ENCODE peak calls at places on chromosomes 5 and 9, in four cellular contexts. F is CD4-positive, alpha-beta T cell; C is HCT116; I is chondrocyte. R is an unnamed sample.

GRCh38 chr9:70639853-70640814 is 225.7 kb upstream of the KLF9 start:
- DNase-seq in F (no peak), C (peak), I (no peak), R (no peak)

GRCh38 chr5:148687427-148687826 is 33.1 kb upstream of the HTR4 start:
- DNase-seq in F (no peak), C (peak), I (no peak), R (no peak)

GRCh38 chr5:175596818-175597217 is 61.1 kb upstream of the HRH2 start:
- DNase-seq in F (no peak), C (no peak), I (no peak), R (no peak)

GRCh38 chr5:159682623-159683022 is 233.7 kb upstream of the ADRA1B start:
- DNase-seq in F (no peak), C (peak), I (no peak), R (no peak)

GRCh38 chr5:603081-603998 is 8.8 kb upstream of the CEP72 start:
- DNase-seq in F (no peak), C (no peak), I (peak), R (no peak)

GRCh38 chr5:38265546-38266179 is 7.3 kb downstream of the EGFLAM start:
- DNase-seq in F (no peak), C (peak), I (no peak), R (peak)

GRCh38 chr9:120412425-120412951 is 167.5 kb downstream of the CDK5RAP2 start:
- DNase-seq in F (no peak), C (no peak), I (no peak), R (no peak)

GRCh38 chr9:96342553-96343245 is 40.7 kb upstream of the HSD17B3 start:
- DNase-seq in F (no peak), C (no peak), I (no peak), R (no peak)

GRCh38 chr5:111830333-111830732 is 73.3 kb upstream of the NREP start:
- DNase-seq in F (no peak), C (peak), I (no peak), R (no peak)

GRCh38 chr5:969421-969839 is 39.2 kb upstream of the NKD2 start:
- DNase-seq in F (no peak), C (no peak), I (no peak), R (no peak)

GRCh38 chr5:174459832-174460448 is 264.4 kb upstream of the MSX2 start:
- DNase-seq in F (no peak), C (no peak), I (no peak), R (no peak)

GRCh38 chr5:137563646-137564474 is 64.7 kb upstream of the SPOCK1 start:
- DNase-seq in F (no peak), C (no peak), I (no peak), R (no peak)

GRCh38 chr9:108842610-108843295 is 13.0 kb downstream of the ACTL7B start:
- DNase-seq in F (no peak), C (no peak), I (no peak), R (no peak)

GRCh38 chr5:115796656-115797055 is 19.8 kb downstream of the CDO1 start:
- DNase-seq in F (no peak), C (no peak), I (no peak), R (no peak)

GRCh38 chr9:7246917-7247538 is 489.3 kb downstream of the KDM4C start:
- DNase-seq in F (no peak), C (no peak), I (no peak), R (no peak)

GRCh38 chr5:14182761-14183160 is 39.6 kb downstream of the TRIO start:
- DNase-seq in F (no peak), C (no peak), I (no peak), R (no peak)

GRCh38 chr9:32180597-32180996 is 203.8 kb upstream of the ACO1 start:
- DNase-seq in F (no peak), C (no peak), I (no peak), R (no peak)

GRCh38 chr9:132144708-132145365 is 17.0 kb upstream of the NTNG2 start:
- DNase-seq in F (no peak), C (no peak), I (no peak), R (no peak)

GRCh38 chr5:82257247-82257646 is 20.9 kb downstream of the RPS23 start:
- DNase-seq in F (no peak), C (no peak), I (no peak), R (no peak)

GRCh38 chr5:39138892-39139291 is 64.7 kb upstream of the RICTOR start:
- DNase-seq in F (no peak), C (no peak), I (no peak), R (no peak)

GRCh38 chr5:110115485-110115884 is 425.8 kb downstream of the MAN2A1 start:
- DNase-seq in F (no peak), C (no peak), I (no peak), R (no peak)

GRCh38 chr5:30401479-30402058 is 791.9 kb upstream of the CDH6 start:
- DNase-seq in F (no peak), C (no peak), I (no peak), R (no peak)

GRCh38 chr5:65961644-65962043 is 35.3 kb downstream of the ERBIN start:
- DNase-seq in F (no peak), C (no peak), I (no peak), R (peak)

GRCh38 chr9:113380869-113381378 is 4.1 kb upstream of the HDHD3 start:
- DNase-seq in F (no peak), C (no peak), I (no peak), R (peak)

GRCh38 chr9:29129763-29130162 is 1556.5 kb upstream of the C9orf72 start:
- DNase-seq in F (no peak), C (no peak), I (no peak), R (no peak)

GRCh38 chr5:62308439-62308838 is 2.4 kb downstream of the KIF2A start:
- DNase-seq in F (no peak), C (no peak), I (no peak), R (no peak)

GRCh38 chr5:62305358-62305714 is 670 bp upstream of the KIF2A start:
- DNase-seq in F (no peak), C (no peak), I (no peak), R (no peak)

GRCh38 chr5:62306494-62307363 is 723 bp downstream of the KIF2A start:
- DNase-seq in F (peak), C (no peak), I (no peak), R (peak)

GRCh38 chr5:62307364-62307689 is 1.3 kb downstream of the KIF2A start:
- DNase-seq in F (no peak), C (no peak), I (no peak), R (no peak)

DNA sequence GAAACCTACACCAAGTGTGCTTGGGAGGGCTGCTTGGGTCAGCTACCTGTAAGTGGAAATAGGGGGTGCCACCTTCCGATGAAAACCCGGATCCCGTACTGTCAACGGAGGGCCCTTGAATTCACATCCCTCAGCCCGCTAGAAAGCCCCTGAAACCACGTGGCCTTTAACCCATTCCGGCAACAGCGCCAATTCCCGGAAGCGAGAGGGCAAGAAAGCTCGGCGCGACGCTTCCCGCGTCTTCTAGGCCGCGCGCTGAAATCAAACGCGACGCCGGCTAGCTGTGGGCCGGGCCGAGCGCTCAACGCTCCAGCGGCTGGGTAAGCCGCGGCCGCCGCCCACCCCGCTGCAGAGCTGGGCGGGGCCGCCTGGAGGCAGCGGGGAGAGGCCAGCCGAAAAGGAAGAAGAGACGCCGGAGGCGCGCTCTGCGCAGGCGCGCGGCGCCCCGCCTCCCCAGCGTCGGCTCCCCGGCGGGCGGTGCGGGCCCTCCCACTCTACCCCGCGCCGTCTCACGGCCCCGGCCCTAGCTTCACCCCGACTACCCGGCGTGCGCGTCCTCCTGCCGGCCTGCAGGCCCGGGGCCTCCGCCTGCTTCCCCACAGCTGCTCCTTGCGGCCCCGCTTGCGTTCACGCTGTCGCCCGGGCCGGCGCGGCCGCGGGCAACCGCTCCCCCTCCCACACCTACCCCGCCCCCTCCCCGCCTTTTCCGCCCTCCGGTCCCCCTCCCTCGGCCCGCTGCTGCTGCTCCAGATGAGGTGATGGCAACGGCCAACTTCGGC is at the start of gene KIF2A:
- DNase-seq in F (peak), C (peak), I (peak), R (peak)
- TF ChIP-seq CTCF in F (no peak), C (no peak), I (peak), R (no peak)

GRCh38 chr5:107668933-107669542 is 1.7 kb downstream of the EFNA5 start:
- DNase-seq in F (no peak), C (no peak), I (no peak), R (no peak)
- TF ChIP-seq CTCF in F (no peak), C (no peak), I (peak), R (no peak)

GRCh38 chr5:15992918-15993317 is 186.7 kb downstream of the MARCHF11 start:
- DNase-seq in F (no peak), C (no peak), I (no peak), R (no peak)
- TF ChIP-seq CTCF in F (no peak), C (no peak), I (peak), R (no peak)

DNA sequence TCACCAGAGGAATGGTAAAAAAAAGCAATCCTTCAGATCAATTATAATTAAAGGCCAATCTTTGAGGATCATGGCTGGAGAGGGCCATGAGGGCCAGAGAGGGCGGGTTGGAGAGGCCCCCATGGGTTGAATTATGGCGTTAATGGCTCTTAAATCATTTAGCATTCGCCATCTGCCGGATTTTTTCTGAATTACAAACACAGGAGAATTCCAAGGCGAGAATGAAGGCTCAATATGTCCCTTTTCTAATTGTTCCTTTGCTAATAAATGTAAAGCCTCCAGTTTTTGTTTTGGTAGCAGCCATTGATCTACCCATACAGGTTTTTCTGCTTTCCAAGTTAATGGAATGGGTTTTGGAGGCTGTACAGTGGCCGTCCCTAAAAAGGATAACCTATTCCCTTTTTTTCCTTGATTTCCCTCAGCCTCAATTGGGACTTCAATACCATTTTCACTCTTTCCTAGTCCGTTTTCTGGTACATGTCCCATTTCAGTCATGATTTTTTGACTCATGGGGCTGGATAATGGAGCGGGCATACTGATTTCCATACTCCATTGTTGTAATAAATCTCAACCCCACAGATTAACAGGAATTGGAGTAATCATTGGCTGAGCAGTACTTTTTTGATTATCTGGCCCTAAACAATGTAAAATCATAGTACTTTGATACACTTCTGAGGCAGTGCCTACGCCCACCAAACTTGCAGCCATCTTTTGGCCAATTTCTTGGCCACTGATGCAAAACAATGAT is 6.7 kb upstream of the TMEM141 start:
- DNase-seq in F (no peak), C (peak), I (no peak), R (peak)
- TF ChIP-seq CTCF in F (peak), C (no peak), I (peak), R (no peak)

GRCh38 chr9:130473009-130473408 is 28.2 kb downstream of the ASS1 start:
- DNase-seq in F (no peak), C (no peak), I (no peak), R (no peak)
- TF ChIP-seq CTCF in F (no peak), C (no peak), I (no peak), R (no peak)

DNA sequence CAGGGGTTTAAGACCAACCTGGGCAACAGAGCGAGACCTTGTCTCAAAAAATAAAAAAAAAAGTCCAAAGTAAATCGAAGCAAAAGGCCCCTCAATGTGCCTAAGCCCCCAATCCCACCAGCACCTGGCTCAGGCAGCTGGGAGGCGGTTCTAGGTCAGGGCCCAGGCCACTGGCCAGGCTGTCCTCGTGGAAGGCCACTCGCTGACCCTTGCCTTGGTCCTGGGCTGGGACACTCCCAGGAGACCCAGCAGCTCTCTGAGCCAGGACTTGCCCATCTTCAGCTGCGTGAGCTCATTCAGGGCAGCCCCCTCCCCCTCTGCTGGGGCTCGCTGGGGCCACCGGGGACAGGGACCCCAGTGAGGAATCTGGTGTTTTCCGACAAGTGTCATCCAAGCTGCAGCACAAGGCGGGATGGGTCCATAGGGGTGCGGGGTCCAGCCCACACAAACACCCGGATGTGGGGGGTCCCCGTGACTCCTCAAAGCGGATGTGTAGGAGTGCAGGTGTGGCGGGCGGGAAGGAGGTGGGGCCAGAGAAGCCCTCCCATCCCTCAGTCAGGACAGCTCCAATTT is 4.0 kb downstream of the AGPAT2 start:
- DNase-seq in F (no peak), C (no peak), I (no peak), R (no peak)
- TF ChIP-seq CTCF in F (no peak), C (no peak), I (no peak), R (no peak)

GRCh38 chr5:127975961-127976360 is 107.6 kb upstream of the SLC12A2 start:
- DNase-seq in F (no peak), C (no peak), I (no peak), R (no peak)
- TF ChIP-seq CTCF in F (no peak), C (no peak), I (peak), R (no peak)